ENCODE peak calls at places on chromosome 11, in eight cellular contexts. L, E, K, G, O, M, C and N are unnamed samples.

GRCh38 chr11:8285228-8285627 is 21.6 kb upstream of the LMO1 start:
- DNase-seq in L (no peak), E (no peak), K (no peak), G (no peak), O (no peak), M (no peak), C (no peak), N (no peak)

GRCh38 chr11:115247953-115248352 is 256.3 kb downstream of the CADM1 start:
- DNase-seq in L (no peak), E (no peak), K (no peak), G (no peak), O (no peak), M (no peak), C (no peak), N (no peak)

GRCh38 chr11:73376803-73377629 is 817 bp downstream of the RELT start:
- DNase-seq in L (peak; percentile 41), E (peak; percentile 63), K (peak; percentile 96), G (peak; percentile 41), O (peak; percentile 33), M (peak; percentile 37), C (peak; percentile 58), N (peak; percentile 48)

GRCh38 chr11:59423835-59424234 is 2.4 kb downstream of the OR5A2 start:
- DNase-seq in L (no peak), E (no peak), K (no peak), G (no peak), O (no peak), M (no peak), C (no peak), N (no peak)

GRCh38 chr11:128884054-128884453 is 7.1 kb upstream of the KCNJ5 start:
- DNase-seq in L (no peak), E (no peak), K (no peak), G (no peak), O (no peak), M (no peak), C (no peak), N (no peak)

GRCh38 chr11:10926801-10927200 is 68.9 kb upstream of the ZBED5 start:
- DNase-seq in L (no peak), E (no peak), K (no peak), G (no peak), O (no peak), M (no peak), C (no peak), N (no peak)

GRCh38 chr11:134074346-134074745 is 5.5 kb downstream of the JAM3 start:
- DNase-seq in L (no peak), E (no peak), K (no peak), G (peak; percentile 65), O (no peak), M (no peak), C (no peak), N (no peak)

GRCh38 chr11:71096751-71097388 is 155.5 kb downstream of the SHANK2 start:
- DNase-seq in L (no peak), E (no peak), K (no peak), G (no peak), O (no peak), M (no peak), C (no peak), N (no peak)

GRCh38 chr11:8604078-8604723 is 10.2 kb upstream of the STK33 start:
- DNase-seq in L (peak; percentile 76), E (peak; percentile 31), K (peak; percentile 100), G (peak; percentile 76), O (no peak), M (no peak), C (peak; percentile 72), N (no peak)

GRCh38 chr11:112504056-112504455 is 243.4 kb upstream of the PLET1 start:
- DNase-seq in L (no peak), E (no peak), K (peak; percentile 13), G (no peak), O (no peak), M (no peak), C (no peak), N (no peak)

GRCh38 chr11:4704790-4705334 is 278 bp downstream of the MMP26 start:
- DNase-seq in L (no peak), E (no peak), K (no peak), G (peak; percentile 11), O (no peak), M (no peak), C (no peak), N (no peak)

GRCh38 chr11:122756417-122756816 is 81.9 kb upstream of the CRTAM start:
- DNase-seq in L (no peak), E (no peak), K (no peak), G (no peak), O (peak; percentile 32), M (no peak), C (no peak), N (peak; percentile 26)

GRCh38 chr11:5349550-5349949 is 1.8 kb upstream of the OR51B6 start:
- DNase-seq in L (no peak), E (no peak), K (no peak), G (no peak), O (no peak), M (no peak), C (no peak), N (no peak)

GRCh38 chr11:593347-593746 is 17.1 kb downstream of the PHRF1 start:
- DNase-seq in L (no peak), E (no peak), K (no peak), G (no peak), O (no peak), M (no peak), C (no peak), N (no peak)

GRCh38 chr11:61290905-61291690 is 4.0 kb downstream of the VWCE start:
- DNase-seq in L (no peak), E (no peak), K (no peak), G (no peak), O (no peak), M (no peak), C (no peak), N (no peak)

GRCh38 chr11:117392001-117392690 is 64.5 kb downstream of the CEP164 start:
- DNase-seq in L (no peak), E (no peak), K (no peak), G (no peak), O (no peak), M (no peak), C (no peak), N (no peak)

GRCh38 chr11:94832604-94833238 is 64.6 kb downstream of the AMOTL1 start:
- DNase-seq in L (no peak), E (no peak), K (no peak), G (no peak), O (no peak), M (no peak), C (no peak), N (no peak)

GRCh38 chr11:74676596-74676995 is 54.6 kb downstream of the CHRDL2 start:
- DNase-seq in L (no peak), E (no peak), K (no peak), G (peak; percentile 38), O (no peak), M (no peak), C (peak; percentile 18), N (no peak)

GRCh38 chr11:64777449-64778222 is 706 bp downstream of the SF1 start:
- DNase-seq in L (peak; percentile 92), E (peak; percentile 71), K (peak; percentile 84), G (peak; percentile 86), O (peak; percentile 74), M (peak; percentile 68), C (peak; percentile 76), N (peak; percentile 72)

GRCh38 chr11:65300621-65301290 is 13.9 kb upstream of the CDC42EP2 start:
- DNase-seq in L (no peak), E (no peak), K (no peak), G (peak; percentile 93), O (no peak), M (no peak), C (no peak), N (no peak)

GRCh38 chr11:40241524-40242037 is 1217.9 kb downstream of the LRRC4C start:
- DNase-seq in L (no peak), E (peak; percentile 7), K (peak; percentile 82), G (no peak), O (no peak), M (no peak), C (no peak), N (no peak)

GRCh38 chr11:131955901-131956300 is 585.5 kb downstream of the NTM start:
- DNase-seq in L (no peak), E (no peak), K (no peak), G (no peak), O (no peak), M (no peak), C (no peak), N (no peak)

GRCh38 chr11:117657801-117658200 is 139.2 kb downstream of the DSCAML1 start:
- DNase-seq in L (no peak), E (no peak), K (no peak), G (no peak), O (no peak), M (no peak), C (no peak), N (no peak)

GRCh38 chr11:61297741-61298140 is 2.6 kb upstream of the VWCE start:
- DNase-seq in L (no peak), E (no peak), K (peak; percentile 73), G (peak; percentile 16), O (no peak), M (no peak), C (no peak), N (no peak)

GRCh38 chr11:96863520-96863919 is 473.7 kb downstream of the JRKL start:
- DNase-seq in L (no peak), E (no peak), K (no peak), G (no peak), O (no peak), M (no peak), C (no peak), N (no peak)

GRCh38 chr11:94131363-94132115 is 2.9 kb downstream of the PANX1 start:
- DNase-seq in L (no peak), E (no peak), K (peak; percentile 54), G (no peak), O (no peak), M (no peak), C (no peak), N (no peak)

GRCh38 chr11:121687961-121688566 is 235.3 kb upstream of the SORL1-AS1 start:
- DNase-seq in L (peak; percentile 25), E (no peak), K (peak; percentile 37), G (peak; percentile 77), O (no peak), M (no peak), C (no peak), N (no peak)

GRCh38 chr11:116513894-116514293 is 258.9 kb downstream of the BUD13 start:
- DNase-seq in L (no peak), E (no peak), K (no peak), G (peak; percentile 24), O (no peak), M (no peak), C (no peak), N (no peak)

GRCh38 chr11:2207212-2207611 is 35.6 kb upstream of the TH start:
- DNase-seq in L (no peak), E (no peak), K (no peak), G (no peak), O (no peak), M (no peak), C (no peak), N (no peak)

GRCh38 chr11:94604496-94604895 is 37.3 kb downstream of the PIWIL4 start:
- DNase-seq in L (no peak), E (no peak), K (peak; percentile 11), G (peak; percentile 29), O (no peak), M (no peak), C (no peak), N (no peak)